ENCODE peak calls at places on chromosomes 4 and X, in ten cellular contexts. A, M, R, W, E, U, D, V, J and N are unnamed samples.

GRCh38 chr4:10180927-10181744 is 64.5 kb upstream of the WDR1 start:
- DNase-seq in A (no peak), M (peak), R (no peak), W (no peak), E (peak), U (peak), D (peak), V (no peak), J (peak), N (peak)

GRCh38 chr4:39062094-39062493 is at the start of gene KLHL5:
- DNase-seq in A (no peak), M (peak), R (no peak), W (no peak), E (no peak), U (no peak), D (no peak), V (no peak), J (peak), N (no peak)

GRCh38 chrX:49186125-49187027 is at the start of gene PRICKLE3:
- DNase-seq in A (peak), M (peak), R (peak), W (peak), E (peak), U (peak), D (no peak), V (no peak), J (peak), N (peak)

GRCh38 chr4:40912455-40913055 is 162.8 kb downstream of the NSUN7 start:
- DNase-seq in A (no peak), M (peak), R (no peak), W (peak), E (no peak), U (no peak), D (no peak), V (no peak), J (no peak), N (no peak)

GRCh38 chrX:129553619-129554288 is 13.7 kb downstream of the OCRL start:
- DNase-seq in A (no peak), M (no peak), R (no peak), W (no peak), E (no peak), U (peak), D (no peak), V (no peak), J (no peak), N (peak)

GRCh38 chr4:81469774-81470455 is 1.8 kb downstream of the RASGEF1B start:
- DNase-seq in A (no peak), M (no peak), R (no peak), W (no peak), E (no peak), U (no peak), D (no peak), V (no peak), J (no peak), N (no peak)

GRCh38 chr4:53830511-53830910 is 233.9 kb downstream of the CHIC2 start:
- DNase-seq in A (peak), M (no peak), R (no peak), W (no peak), E (no peak), U (no peak), D (no peak), V (no peak), J (no peak), N (no peak)

GRCh38 chr4:2837904-2838496 is 5.6 kb upstream of the ADD1 start:
- DNase-seq in A (no peak), M (no peak), R (no peak), W (no peak), E (peak), U (peak), D (no peak), V (no peak), J (peak), N (peak)

GRCh38 chr4:184313058-184313709 is 95.5 kb upstream of the ENPP6 start:
- DNase-seq in A (no peak), M (no peak), R (peak), W (no peak), E (peak), U (no peak), D (no peak), V (no peak), J (no peak), N (no peak)

GRCh38 chrX:26918633-26919032 is 544.5 kb downstream of the PPP4R3C start:
- DNase-seq in A (no peak), M (no peak), R (peak), W (no peak), E (no peak), U (peak), D (peak), V (no peak), J (no peak), N (peak)

GRCh38 chr4:40288547-40288946 is 46.6 kb upstream of the CHRNA9 start:
- DNase-seq in A (no peak), M (no peak), R (no peak), W (no peak), E (no peak), U (no peak), D (no peak), V (no peak), J (no peak), N (no peak)

GRCh38 chrX:16589211-16589610 is 60.7 kb upstream of the S100G start:
- DNase-seq in A (no peak), M (peak), R (no peak), W (no peak), E (peak), U (no peak), D (peak), V (no peak), J (peak), N (no peak)

GRCh38 chr4:97106161-97106560 is 1037.1 kb downstream of the STPG2 start:
- DNase-seq in A (no peak), M (no peak), R (no peak), W (no peak), E (no peak), U (no peak), D (no peak), V (no peak), J (no peak), N (no peak)

GRCh38 chrX:39996561-39996960 is 101.2 kb downstream of the BCOR start:
- DNase-seq in A (no peak), M (no peak), R (no peak), W (no peak), E (no peak), U (no peak), D (no peak), V (no peak), J (no peak), N (no peak)

GRCh38 chrX:39577976-39578962 is 519.5 kb downstream of the BCOR start:
- DNase-seq in A (no peak), M (peak), R (no peak), W (no peak), E (peak), U (peak), D (no peak), V (no peak), J (peak), N (peak)

GRCh38 chr4:142846105-142846728 is at the start of gene INPP4B:
- DNase-seq in A (peak), M (peak), R (peak), W (peak), E (peak), U (no peak), D (peak), V (peak), J (peak), N (no peak)